ENCODE peak calls at places on chromosome 4, in nine cellular contexts. One of them, this sample, is unnamed.

GRCh38 chr4:140156529-140157171 is 2.7 kb upstream of the MAML3 start:
- DNase-seq in foreskin fibroblast: no peak
- DNase-seq in endothelial cell: no peak
- DNase-seq in prostate gland: no peak
- DNase-seq in K562: no peak
- DNase-seq in Caco-2: no peak
- DNase-seq in AG09319: no peak
- DNase-seq in brain microvascular endothelial cell: no peak
- DNase-seq in nephron progenitor cell: no peak
- DNase-seq in this sample: no peak

GRCh38 chr4:8274772-8275241 is 5.3 kb downstream of the HTRA3 start:
- DNase-seq in foreskin fibroblast: peak
- DNase-seq in endothelial cell: no peak
- DNase-seq in prostate gland: peak
- DNase-seq in K562: no peak
- DNase-seq in Caco-2: no peak
- DNase-seq in AG09319: peak
- DNase-seq in brain microvascular endothelial cell: peak
- DNase-seq in nephron progenitor cell: peak
- DNase-seq in this sample: peak

GRCh38 chr4:153488006-153488718 is 22.0 kb downstream of the TMEM131L start:
- DNase-seq in foreskin fibroblast: no peak
- DNase-seq in endothelial cell: no peak
- DNase-seq in prostate gland: no peak
- DNase-seq in K562: no peak
- DNase-seq in Caco-2: no peak
- DNase-seq in AG09319: no peak
- DNase-seq in brain microvascular endothelial cell: peak
- DNase-seq in nephron progenitor cell: no peak
- DNase-seq in this sample: peak

GRCh38 chr4:8135666-8136065 is 22.9 kb downstream of the ABLIM2 start:
- DNase-seq in foreskin fibroblast: no peak
- DNase-seq in endothelial cell: no peak
- DNase-seq in prostate gland: no peak
- DNase-seq in K562: no peak
- DNase-seq in Caco-2: no peak
- DNase-seq in AG09319: no peak
- DNase-seq in brain microvascular endothelial cell: no peak
- DNase-seq in nephron progenitor cell: no peak
- DNase-seq in this sample: no peak

GRCh38 chr4:145482209-145483021 is 762 bp downstream of the SMAD1 start:
- DNase-seq in foreskin fibroblast: peak
- DNase-seq in endothelial cell: peak
- DNase-seq in prostate gland: peak
- DNase-seq in K562: no peak
- DNase-seq in Caco-2: peak
- DNase-seq in AG09319: peak
- DNase-seq in brain microvascular endothelial cell: peak
- DNase-seq in nephron progenitor cell: peak
- DNase-seq in this sample: peak

GRCh38 chr4:44662623-44663006 is 11.2 kb upstream of the YIPF7 start:
- DNase-seq in foreskin fibroblast: no peak
- DNase-seq in endothelial cell: no peak
- DNase-seq in prostate gland: no peak
- DNase-seq in K562: no peak
- DNase-seq in Caco-2: no peak
- DNase-seq in AG09319: no peak
- DNase-seq in brain microvascular endothelial cell: no peak
- DNase-seq in nephron progenitor cell: no peak
- DNase-seq in this sample: no peak

GRCh38 chr4:151184523-151185458 is 85.4 kb downstream of the RPS3A start:
- DNase-seq in foreskin fibroblast: peak
- DNase-seq in endothelial cell: no peak
- DNase-seq in prostate gland: no peak
- DNase-seq in K562: no peak
- DNase-seq in Caco-2: peak
- DNase-seq in AG09319: no peak
- DNase-seq in brain microvascular endothelial cell: peak
- DNase-seq in nephron progenitor cell: no peak
- DNase-seq in this sample: no peak

GRCh38 chr4:31325300-31325699 is 605.1 kb downstream of the PCDH7 start:
- DNase-seq in foreskin fibroblast: no peak
- DNase-seq in endothelial cell: no peak
- DNase-seq in prostate gland: no peak
- DNase-seq in K562: no peak
- DNase-seq in Caco-2: no peak
- DNase-seq in AG09319: no peak
- DNase-seq in brain microvascular endothelial cell: no peak
- DNase-seq in nephron progenitor cell: no peak
- DNase-seq in this sample: no peak

GRCh38 chr4:8303081-8303480 is 33.5 kb downstream of the HTRA3 start:
- DNase-seq in foreskin fibroblast: no peak
- DNase-seq in endothelial cell: no peak
- DNase-seq in prostate gland: no peak
- DNase-seq in K562: no peak
- DNase-seq in Caco-2: no peak
- DNase-seq in AG09319: no peak
- DNase-seq in brain microvascular endothelial cell: no peak
- DNase-seq in nephron progenitor cell: no peak
- DNase-seq in this sample: peak

GRCh38 chr4:107857741-107858140 is 33.0 kb downstream of the SGMS2 start:
- DNase-seq in foreskin fibroblast: no peak
- DNase-seq in endothelial cell: no peak
- DNase-seq in prostate gland: no peak
- DNase-seq in K562: no peak
- DNase-seq in Caco-2: no peak
- DNase-seq in AG09319: no peak
- DNase-seq in brain microvascular endothelial cell: no peak
- DNase-seq in nephron progenitor cell: no peak
- DNase-seq in this sample: no peak

GRCh38 chr4:35950442-35950841 is 293.9 kb downstream of the ARAP2 start:
- DNase-seq in foreskin fibroblast: no peak
- DNase-seq in endothelial cell: no peak
- DNase-seq in prostate gland: no peak
- DNase-seq in K562: no peak
- DNase-seq in Caco-2: no peak
- DNase-seq in AG09319: no peak
- DNase-seq in brain microvascular endothelial cell: no peak
- DNase-seq in nephron progenitor cell: no peak
- DNase-seq in this sample: no peak

GRCh38 chr4:188158336-188158735 is 19.1 kb downstream of the TRIML1 start:
- DNase-seq in foreskin fibroblast: no peak
- DNase-seq in endothelial cell: no peak
- DNase-seq in prostate gland: no peak
- DNase-seq in K562: no peak
- DNase-seq in Caco-2: no peak
- DNase-seq in AG09319: no peak
- DNase-seq in brain microvascular endothelial cell: no peak
- DNase-seq in nephron progenitor cell: no peak
- DNase-seq in this sample: no peak

GRCh38 chr4:4480685-4481393 is 61.0 kb downstream of the STX18 start:
- DNase-seq in foreskin fibroblast: peak
- DNase-seq in endothelial cell: no peak
- DNase-seq in prostate gland: no peak
- DNase-seq in K562: no peak
- DNase-seq in Caco-2: no peak
- DNase-seq in AG09319: no peak
- DNase-seq in brain microvascular endothelial cell: no peak
- DNase-seq in nephron progenitor cell: no peak
- DNase-seq in this sample: no peak

GRCh38 chr4:72613959-72614358 is 44.9 kb upstream of the ADAMTS3 start:
- DNase-seq in foreskin fibroblast: no peak
- DNase-seq in endothelial cell: no peak
- DNase-seq in prostate gland: no peak
- DNase-seq in K562: no peak
- DNase-seq in Caco-2: no peak
- DNase-seq in AG09319: no peak
- DNase-seq in brain microvascular endothelial cell: no peak
- DNase-seq in nephron progenitor cell: no peak
- DNase-seq in this sample: no peak

GRCh38 chr4:3193531-3194203 is 55.3 kb upstream of the MSANTD1 start:
- DNase-seq in foreskin fibroblast: peak
- DNase-seq in endothelial cell: no peak
- DNase-seq in prostate gland: no peak
- DNase-seq in K562: no peak
- DNase-seq in Caco-2: no peak
- DNase-seq in AG09319: no peak
- DNase-seq in brain microvascular endothelial cell: no peak
- DNase-seq in nephron progenitor cell: no peak
- DNase-seq in this sample: peak

GRCh38 chr4:77194366-77194765 is 37.4 kb downstream of the CCNG2 start:
- DNase-seq in foreskin fibroblast: no peak
- DNase-seq in endothelial cell: no peak
- DNase-seq in prostate gland: no peak
- DNase-seq in K562: no peak
- DNase-seq in Caco-2: no peak
- DNase-seq in AG09319: no peak
- DNase-seq in brain microvascular endothelial cell: no peak
- DNase-seq in nephron progenitor cell: no peak
- DNase-seq in this sample: no peak

GRCh38 chr4:1763550-1764080 is 29.5 kb upstream of the FGFR3 start:
- DNase-seq in foreskin fibroblast: peak
- DNase-seq in endothelial cell: no peak
- DNase-seq in prostate gland: no peak
- DNase-seq in K562: peak
- DNase-seq in Caco-2: no peak
- DNase-seq in AG09319: no peak
- DNase-seq in brain microvascular endothelial cell: peak
- DNase-seq in nephron progenitor cell: peak
- DNase-seq in this sample: peak
- TF ChIP-seq CTCF in foreskin fibroblast: no peak
- TF ChIP-seq CTCF in endothelial cell: no peak
- TF ChIP-seq CTCF in prostate gland: no peak
- TF ChIP-seq CTCF in K562: peak
- TF ChIP-seq CTCF in Caco-2: no peak
- TF ChIP-seq CTCF in AG09319: peak
- TF ChIP-seq CTCF in brain microvascular endothelial cell: no peak
- TF ChIP-seq CTCF in nephron progenitor cell: peak
- TF ChIP-seq CTCF in this sample: peak

GRCh38 chr4:81084029-81084428 is 53.5 kb downstream of the BMP3 start:
- DNase-seq in foreskin fibroblast: peak
- DNase-seq in endothelial cell: no peak
- DNase-seq in prostate gland: peak
- DNase-seq in K562: no peak
- DNase-seq in Caco-2: peak
- DNase-seq in AG09319: no peak
- DNase-seq in brain microvascular endothelial cell: peak
- DNase-seq in nephron progenitor cell: no peak
- DNase-seq in this sample: no peak

GRCh38 chr4:81081156-81081555 is 50.6 kb downstream of the BMP3 start:
- DNase-seq in foreskin fibroblast: no peak
- DNase-seq in endothelial cell: no peak
- DNase-seq in prostate gland: no peak
- DNase-seq in K562: no peak
- DNase-seq in Caco-2: no peak
- DNase-seq in AG09319: no peak
- DNase-seq in brain microvascular endothelial cell: no peak
- DNase-seq in nephron progenitor cell: no peak
- DNase-seq in this sample: no peak

GRCh38 chr4:81085291-81085690 is 54.8 kb downstream of the BMP3 start:
- DNase-seq in foreskin fibroblast: peak
- DNase-seq in endothelial cell: no peak
- DNase-seq in prostate gland: no peak
- DNase-seq in K562: no peak
- DNase-seq in Caco-2: no peak
- DNase-seq in AG09319: no peak
- DNase-seq in brain microvascular endothelial cell: no peak
- DNase-seq in nephron progenitor cell: no peak
- DNase-seq in this sample: no peak

GRCh38 chr4:81084624-81085023 is 54.1 kb downstream of the BMP3 start:
- DNase-seq in foreskin fibroblast: peak
- DNase-seq in endothelial cell: no peak
- DNase-seq in prostate gland: no peak
- DNase-seq in K562: no peak
- DNase-seq in Caco-2: no peak
- DNase-seq in AG09319: no peak
- DNase-seq in brain microvascular endothelial cell: no peak
- DNase-seq in nephron progenitor cell: peak
- DNase-seq in this sample: no peak

GRCh38 chr4:81085979-81086378 is 55.5 kb downstream of the BMP3 start:
- DNase-seq in foreskin fibroblast: no peak
- DNase-seq in endothelial cell: no peak
- DNase-seq in prostate gland: no peak
- DNase-seq in K562: no peak
- DNase-seq in Caco-2: no peak
- DNase-seq in AG09319: no peak
- DNase-seq in brain microvascular endothelial cell: no peak
- DNase-seq in nephron progenitor cell: no peak
- DNase-seq in this sample: no peak
- TF ChIP-seq CTCF in foreskin fibroblast: no peak
- TF ChIP-seq CTCF in endothelial cell: no peak
- TF ChIP-seq CTCF in prostate gland: no peak
- TF ChIP-seq CTCF in K562: no peak
- TF ChIP-seq CTCF in Caco-2: no peak
- TF ChIP-seq CTCF in AG09319: no peak
- TF ChIP-seq CTCF in brain microvascular endothelial cell: no peak
- TF ChIP-seq CTCF in nephron progenitor cell: no peak
- TF ChIP-seq CTCF in this sample: no peak

GRCh38 chr4:6343950-6344408 is 74.3 kb downstream of the WFS1 start:
- DNase-seq in foreskin fibroblast: peak
- DNase-seq in endothelial cell: no peak
- DNase-seq in prostate gland: no peak
- DNase-seq in K562: peak
- DNase-seq in Caco-2: peak
- DNase-seq in AG09319: no peak
- DNase-seq in brain microvascular endothelial cell: peak
- DNase-seq in nephron progenitor cell: no peak
- DNase-seq in this sample: peak
- TF ChIP-seq CTCF in foreskin fibroblast: no peak
- TF ChIP-seq CTCF in endothelial cell: no peak
- TF ChIP-seq CTCF in prostate gland: peak
- TF ChIP-seq CTCF in K562: peak
- TF ChIP-seq CTCF in Caco-2: no peak
- TF ChIP-seq CTCF in AG09319: no peak
- TF ChIP-seq CTCF in brain microvascular endothelial cell: no peak
- TF ChIP-seq CTCF in nephron progenitor cell: no peak
- TF ChIP-seq CTCF in this sample: peak

DNA sequence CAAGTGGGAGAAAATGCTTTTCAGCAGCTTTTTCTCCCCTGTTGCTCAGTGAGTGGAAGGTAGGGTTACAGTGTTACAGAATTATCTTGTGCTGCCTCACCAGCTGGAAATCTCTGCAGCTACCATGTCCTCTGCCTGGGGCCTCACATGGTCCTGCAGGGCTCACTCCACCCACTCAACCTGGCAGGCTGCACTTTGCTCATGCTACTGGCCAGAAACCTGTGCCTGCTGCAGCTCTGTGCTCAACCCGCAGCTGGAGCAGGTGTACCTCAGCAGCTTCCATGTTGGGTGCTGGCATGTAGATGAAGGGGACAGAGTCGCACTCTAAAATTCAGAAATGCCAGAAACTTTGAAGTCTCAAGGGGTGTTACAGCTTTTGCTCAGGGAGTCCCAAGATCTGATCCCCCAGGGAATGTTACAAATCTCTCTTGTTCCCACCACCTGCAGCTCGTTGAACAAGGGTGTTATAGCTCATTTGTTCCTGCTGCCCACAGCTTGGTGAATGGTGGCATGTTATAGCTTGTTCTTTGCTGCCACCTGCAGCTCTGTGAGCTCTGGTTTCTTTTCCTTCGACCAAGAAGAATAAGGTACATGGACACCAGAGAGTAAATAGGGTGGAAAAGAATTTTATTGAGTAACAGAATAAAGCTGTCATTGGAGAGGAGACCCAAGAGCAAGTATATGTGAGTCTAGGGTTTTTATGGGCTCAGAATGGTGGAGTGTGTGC is 845.8 kb downstream of the TECRL start:
- DNase-seq in foreskin fibroblast: no peak
- DNase-seq in endothelial cell: no peak
- DNase-seq in prostate gland: no peak
- DNase-seq in K562: no peak
- DNase-seq in Caco-2: no peak
- DNase-seq in AG09319: no peak
- DNase-seq in brain microvascular endothelial cell: no peak
- DNase-seq in nephron progenitor cell: no peak
- DNase-seq in this sample: peak
- TF ChIP-seq CTCF in foreskin fibroblast: no peak
- TF ChIP-seq CTCF in endothelial cell: no peak
- TF ChIP-seq CTCF in prostate gland: no peak
- TF ChIP-seq CTCF in K562: no peak
- TF ChIP-seq CTCF in Caco-2: no peak
- TF ChIP-seq CTCF in AG09319: no peak
- TF ChIP-seq CTCF in brain microvascular endothelial cell: no peak
- TF ChIP-seq CTCF in nephron progenitor cell: no peak
- TF ChIP-seq CTCF in this sample: peak